ENCODE peak calls at places on chromosomes 12 and 14, in six cellular contexts. K is GM13976; U is CD4-positive, alpha-beta T cell; O is Peyer's patch; N is suprapubic skin; V is pancreas. S is an unnamed sample.

GRCh38 chr14:69094481-69094880 is 58.4 kb downstream of the DCAF5 start:
- DNase-seq in K (no peak), U (no peak), O (no peak), N (no peak), V (no peak), S (no peak)

GRCh38 chr14:49549881-49550280 is 36.3 kb downstream of the RPS29 start:
- DNase-seq in K (no peak), U (no peak), O (no peak), N (no peak), V (no peak), S (no peak)

GRCh38 chr12:79187032-79187431 is 322.5 kb downstream of the SYT1 start:
- DNase-seq in K (no peak), U (no peak), O (no peak), N (no peak), V (no peak), S (no peak)

GRCh38 chr12:47276253-47277070 is 196.7 kb upstream of the AMIGO2 start:
- DNase-seq in K (peak; percentile 20), U (peak; percentile 43), O (peak; percentile 61), N (no peak), V (peak; percentile 36), S (peak; percentile 44)

GRCh38 chr14:92586001-92586947 is 72.7 kb downstream of the RIN3 start:
- DNase-seq in K (no peak), U (no peak), O (peak; percentile 27), N (no peak), V (no peak), S (peak; percentile 45)

GRCh38 chr12:80966001-80966400 is 28.3 kb upstream of the LIN7A start:
- DNase-seq in K (no peak), U (no peak), O (no peak), N (no peak), V (no peak), S (no peak)

GRCh38 chr14:35236806-35237205 is 55.4 kb upstream of the PSMA6 start:
- DNase-seq in K (no peak), U (no peak), O (no peak), N (no peak), V (no peak), S (no peak)

GRCh38 chr12:113208041-113208934 is 13.0 kb upstream of the TPCN1 start:
- DNase-seq in K (peak; percentile 82), U (peak; percentile 39), O (peak; percentile 90), N (no peak), V (peak; percentile 49), S (peak; percentile 65)

GRCh38 chr12:69332815-69333358 is 15.3 kb upstream of the LYZ start:
- DNase-seq in K (no peak), U (no peak), O (no peak), N (no peak), V (peak; percentile 60), S (no peak)

GRCh38 chr14:102020058-102020971 is 55.9 kb downstream of the DYNC1H1 start:
- DNase-seq in K (no peak), U (no peak), O (no peak), N (no peak), V (no peak), S (no peak)

GRCh38 chr12:116148844-116149243 is 128.6 kb downstream of the MED13L start:
- DNase-seq in K (no peak), U (no peak), O (no peak), N (no peak), V (no peak), S (no peak)

GRCh38 chr12:119312904-119313303 is 21.6 kb upstream of the CCDC60 start:
- DNase-seq in K (no peak), U (no peak), O (no peak), N (no peak), V (no peak), S (no peak)

GRCh38 chr14:95935228-95935822 is 58.7 kb downstream of the TUNAR start:
- DNase-seq in K (no peak), U (no peak), O (no peak), N (no peak), V (peak; percentile 17), S (no peak)

GRCh38 chr12:57759360-57759980 is 4.6 kb downstream of the MARCHF9 start:
- DNase-seq in K (no peak), U (no peak), O (no peak), N (no peak), V (peak; percentile 21), S (no peak)

GRCh38 chr14:75518625-75519024 is 3.6 kb upstream of the BATF start:
- DNase-seq in K (peak; percentile 41), U (no peak), O (no peak), N (no peak), V (no peak), S (no peak)

GRCh38 chr12:96501139-96501741 is 11.9 kb downstream of the CFAP54 start:
- DNase-seq in K (no peak), U (peak; percentile 17), O (peak; percentile 65), N (no peak), V (peak; percentile 17), S (peak; percentile 23)

GRCh38 chr14:104750658-104751057 is 2.3 kb upstream of the SIVA1 start:
- DNase-seq in K (no peak), U (no peak), O (no peak), N (no peak), V (no peak), S (no peak)

GRCh38 chr14:59197695-59198262 is 9.3 kb downstream of the DAAM1 start:
- DNase-seq in K (no peak), U (no peak), O (no peak), N (no peak), V (no peak), S (no peak)

GRCh38 chr12:67649165-67650126 is 901 bp downstream of the DYRK2 start:
- DNase-seq in K (peak; percentile 66), U (peak; percentile 25), O (peak; percentile 49), N (peak; percentile 84), V (peak; percentile 55), S (peak; percentile 52)

GRCh38 chr12:110577717-110578521 is 5.2 kb downstream of the PPTC7 start:
- DNase-seq in K (peak; percentile 60), U (no peak), O (no peak), N (no peak), V (no peak), S (no peak)

GRCh38 chr12:131388164-131388795 is 322.6 kb upstream of the SFSWAP start:
- DNase-seq in K (no peak), U (no peak), O (no peak), N (no peak), V (no peak), S (no peak)

GRCh38 chr12:133106253-133106652 is 23.8 kb downstream of the ZNF891 start:
- DNase-seq in K (no peak), U (no peak), O (no peak), N (no peak), V (no peak), S (no peak)

GRCh38 chr14:44309336-44309735 is 197.7 kb downstream of the FSCB start:
- DNase-seq in K (no peak), U (no peak), O (no peak), N (no peak), V (no peak), S (no peak)

GRCh38 chr14:26255213-26255612 is 342.6 kb downstream of the NOVA1 start:
- DNase-seq in K (no peak), U (no peak), O (no peak), N (no peak), V (no peak), S (no peak)
- TF ChIP-seq CTCF in K (no peak), U (no peak), O (no peak), N (no peak), V (no peak), S (no peak)

GRCh38 chr12:53172352-53172751 is 8.2 kb upstream of the ZNF740 start:
- DNase-seq in K (no peak), U (no peak), O (no peak), N (no peak), V (no peak), S (no peak)

GRCh38 chr12:53173085-53173715 is 7.3 kb upstream of the ZNF740 start:
- DNase-seq in K (no peak), U (no peak), O (no peak), N (no peak), V (no peak), S (no peak)

GRCh38 chr12:53171725-53172329 is 8.7 kb upstream of the ZNF740 start:
- DNase-seq in K (no peak), U (no peak), O (no peak), N (no peak), V (no peak), S (no peak)

GRCh38 chr12:53176750-53177149 is 3.8 kb upstream of the ZNF740 start:
- DNase-seq in K (no peak), U (no peak), O (no peak), N (no peak), V (no peak), S (no peak)

GRCh38 chr12:53174881-53175491 is 5.5 kb upstream of the ZNF740 start:
- DNase-seq in K (no peak), U (no peak), O (no peak), N (no peak), V (no peak), S (no peak)
- TF ChIP-seq CTCF in K (peak; percentile 10), U (peak; percentile 36), O (peak; percentile 10), N (no peak), V (peak; percentile 12), S (no peak)

GRCh38 chr14:103434868-103435442 is 49.7 kb downstream of the MARK3 start:
- DNase-seq in K (no peak), U (no peak), O (no peak), N (no peak), V (no peak), S (no peak)
- TF ChIP-seq CTCF in K (no peak), U (no peak), O (no peak), N (no peak), V (no peak), S (no peak)

GRCh38 chr12:10607885-10608458 is 5.4 kb downstream of the MAGOHB start:
- DNase-seq in K (no peak), U (no peak), O (no peak), N (no peak), V (no peak), S (no peak)
- TF ChIP-seq CTCF in K (no peak), U (no peak), O (no peak), N (no peak), V (no peak), S (no peak)

DNA sequence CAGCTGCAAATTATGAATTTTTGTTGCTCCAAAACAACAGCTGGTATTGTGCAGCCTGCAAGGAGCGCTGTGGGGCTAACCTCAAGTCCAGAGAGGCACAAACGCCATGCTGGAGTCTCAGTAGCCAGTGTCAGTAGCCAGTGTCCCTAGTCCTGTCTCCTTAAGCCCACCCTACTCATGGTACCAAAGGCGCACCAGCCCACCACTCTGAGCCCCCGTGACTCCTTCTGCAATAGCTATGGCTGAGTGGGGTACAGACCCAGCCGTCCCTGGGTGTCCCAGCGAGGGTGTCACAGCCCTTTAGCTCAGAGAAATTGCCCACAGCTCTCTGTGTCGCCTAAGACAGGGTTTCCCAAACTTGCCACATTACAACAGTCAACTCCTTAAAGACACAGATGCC is 65.2 kb downstream of the ARL6IP4 start:
- DNase-seq in K (no peak), U (no peak), O (no peak), N (no peak), V (no peak), S (no peak)
- TF ChIP-seq CTCF in K (no peak), U (no peak), O (no peak), N (no peak), V (no peak), S (no peak)

S was measured in natural killer cell.